ENCODE peak calls at places on chromosomes 12 and 14, in seven cellular contexts. P, O, L, I, K, F and C are unnamed samples.

GRCh38 chr14:99863059-99863458 is 69.8 kb downstream of the EML1 start:
- DNase-seq in P (no peak), O (no peak), L (no peak), I (no peak), K (no peak), F (no peak), C (no peak)

GRCh38 chr12:9673404-9674225 is 4.1 kb downstream of the CLEC2D start:
- DNase-seq in P (no peak), O (no peak), L (no peak), I (no peak), K (peak), F (peak), C (peak)

GRCh38 chr12:21666722-21667121 is 9.1 kb upstream of the LDHB start:
- DNase-seq in P (no peak), O (peak), L (no peak), I (peak), K (no peak), F (no peak), C (no peak)

GRCh38 chr12:89672589-89672979 is 36.1 kb downstream of the ATP2B1 start:
- DNase-seq in P (no peak), O (no peak), L (no peak), I (no peak), K (no peak), F (no peak), C (no peak)

GRCh38 chr12:85275359-85275758 is 4.7 kb upstream of the ALX1 start:
- DNase-seq in P (no peak), O (no peak), L (no peak), I (no peak), K (no peak), F (no peak), C (no peak)

GRCh38 chr12:107404981-107405380 is 280.6 kb upstream of the PWP1 start:
- DNase-seq in P (no peak), O (peak), L (no peak), I (peak), K (peak), F (peak), C (peak)

GRCh38 chr12:110790301-110790700 is 47.6 kb upstream of the PPP1CC start:
- DNase-seq in P (no peak), O (no peak), L (no peak), I (no peak), K (no peak), F (peak), C (peak)

GRCh38 chr12:39804479-39805241 is 185.1 kb upstream of the ABCD2 start:
- DNase-seq in P (no peak), O (no peak), L (no peak), I (no peak), K (no peak), F (no peak), C (no peak)

GRCh38 chr14:70882771-70883492 is 24.3 kb upstream of the PCNX1 start:
- DNase-seq in P (no peak), O (no peak), L (no peak), I (no peak), K (peak), F (peak), C (peak)

GRCh38 chr14:92932448-92933395 is 9.8 kb downstream of the CHGA start:
- DNase-seq in P (no peak), O (no peak), L (no peak), I (no peak), K (no peak), F (no peak), C (no peak)

GRCh38 chr12:68972570-68972969 is 39.6 kb upstream of the CPM start:
- DNase-seq in P (no peak), O (no peak), L (no peak), I (no peak), K (no peak), F (no peak), C (no peak)

GRCh38 chr12:96350982-96351381 is 49.3 kb downstream of the CDK17 start:
- DNase-seq in P (no peak), O (no peak), L (no peak), I (no peak), K (no peak), F (peak), C (peak)

GRCh38 chr12:117761528-117762100 is 207.2 kb downstream of the KSR2 start:
- DNase-seq in P (no peak), O (no peak), L (no peak), I (no peak), K (no peak), F (no peak), C (no peak)

GRCh38 chr14:53855127-53855526 is 101.5 kb downstream of the BMP4 start:
- DNase-seq in P (no peak), O (no peak), L (no peak), I (no peak), K (peak), F (no peak), C (peak)